ENCODE peak calls at places on chromosomes 6 and 20, in eight cellular contexts. R is psoas muscle; M is CD4-positive, CD25-positive, alpha-beta regulatory T cell; T is ascending aorta; V is aorta; N is BE2C; G is PC-3; I is CD8-positive, alpha-beta memory T cell. H is an unnamed sample. For H3K27me3, H3K36me3 and H3K9me3, the result is how much of the 10 kb centered on the place peaks cover.

GRCh38 chr6:105359419-105360366 is 43.2 kb downstream of the PREP start:
- DNase-seq in R (no peak), M (no peak), T (no peak), V (no peak), N (no peak), G (peak), I (no peak), H (no peak)

GRCh38 chr20:59159091-59159821 is 4.4 kb upstream of the ZNF831 start:
- DNase-seq in R (no peak), M (peak), T (no peak), V (no peak), N (no peak), G (peak), I (peak), H (peak)

GRCh38 chr6:141598487-141598886 is 534.2 kb upstream of the GJE1 start:
- DNase-seq in R (no peak), M (no peak), T (no peak), V (no peak), N (no peak), G (peak), I (no peak), H (no peak)

GRCh38 chr20:51715028-51715872 is 52.9 kb downstream of the ATP9A start:
- DNase-seq in R (no peak), M (no peak), T (no peak), V (no peak), N (no peak), G (no peak), I (no peak), H (no peak)

GRCh38 chr20:48697845-48698491 is 129.8 kb downstream of the PREX1 start:
- DNase-seq in R (peak), M (no peak), T (peak), V (peak), N (peak), G (peak), I (no peak), H (no peak)

GRCh38 chr6:118344014-118344670 is 204.0 kb upstream of the PLN start:
- DNase-seq in R (no peak), M (no peak), T (no peak), V (no peak), N (no peak), G (no peak), I (no peak), H (no peak)

GRCh38 chr6:107418118-107418517 is 41.2 kb downstream of the PDSS2 start:
- DNase-seq in R (no peak), M (no peak), T (no peak), V (no peak), N (no peak), G (peak), I (no peak), H (no peak)

GRCh38 chr6:1535295-1535694 is 74.4 kb upstream of the FOXC1 start:
- DNase-seq in R (no peak), M (no peak), T (no peak), V (no peak), N (no peak), G (peak), I (no peak), H (peak)

GRCh38 chr6:78500299-78501089 is 366.9 kb upstream of the IRAK1BP1 start:
- DNase-seq in R (no peak), M (no peak), T (no peak), V (no peak), N (no peak), G (no peak), I (no peak), H (no peak)

GRCh38 chr6:36643967-36644366 is 34.5 kb upstream of the CDKN1A start:
- DNase-seq in R (no peak), M (no peak), T (no peak), V (no peak), N (no peak), G (no peak), I (no peak), H (no peak)

GRCh38 chr20:38878798-38879197 is 47.4 kb upstream of the FAM83D start:
- DNase-seq in R (no peak), M (no peak), T (no peak), V (no peak), N (no peak), G (peak), I (no peak), H (no peak)

GRCh38 chr6:99011151-99011550 is 63.4 kb upstream of the FBXL4 start:
- DNase-seq in R (no peak), M (no peak), T (no peak), V (no peak), N (no peak), G (no peak), I (no peak), H (no peak)

GRCh38 chr20:37575884-37576283 is 48.2 kb upstream of the BLCAP start:
- DNase-seq in R (no peak), M (no peak), T (peak), V (no peak), N (no peak), G (no peak), I (no peak), H (no peak)

GRCh38 chr6:139433647-139434419 is 59.4 kb upstream of the CITED2 start:
- DNase-seq in R (no peak), M (no peak), T (no peak), V (no peak), N (peak), G (peak), I (no peak), H (no peak)

GRCh38 chr6:16959789-16960188 is 142.1 kb upstream of the STMND1 start:
- DNase-seq in R (no peak), M (no peak), T (no peak), V (no peak), N (no peak), G (no peak), I (no peak), H (no peak)

GRCh38 chr6:9456241-9456658 is 958.6 kb downstream of the TFAP2A start:
- DNase-seq in R (no peak), M (no peak), T (no peak), V (no peak), N (no peak), G (no peak), I (no peak), H (no peak)

GRCh38 chr6:117263353-117263927 is 1.9 kb upstream of the VGLL2 start:
- DNase-seq in R (no peak), M (no peak), T (no peak), V (no peak), N (no peak), G (no peak), I (no peak), H (no peak)

GRCh38 chr6:137625808-137626207 is 131.6 kb upstream of the OLIG3 start:
- DNase-seq in R (no peak), M (no peak), T (no peak), V (no peak), N (no peak), G (no peak), I (no peak), H (no peak)

GRCh38 chr20:61140576-61140975 is 111.5 kb upstream of the CDH4 start:
- DNase-seq in R (no peak), M (no peak), T (no peak), V (no peak), N (no peak), G (no peak), I (no peak), H (no peak)
- H3K27me3 ChIP-seq in R (under half), M (under half), T (under half), V (under half), N (under half), G (under half), I (under half), H (under half)

GRCh38 chr20:57941572-57942381 is 232.0 kb upstream of the PMEPA1 start:
- DNase-seq in R (no peak), M (no peak), T (no peak), V (no peak), N (peak), G (peak), I (no peak), H (no peak)
- H3K36me3 ChIP-seq in R (under half), M (under half), T (under half), V (under half), N (under half), G (under half), I (under half), H (under half)

DNA sequence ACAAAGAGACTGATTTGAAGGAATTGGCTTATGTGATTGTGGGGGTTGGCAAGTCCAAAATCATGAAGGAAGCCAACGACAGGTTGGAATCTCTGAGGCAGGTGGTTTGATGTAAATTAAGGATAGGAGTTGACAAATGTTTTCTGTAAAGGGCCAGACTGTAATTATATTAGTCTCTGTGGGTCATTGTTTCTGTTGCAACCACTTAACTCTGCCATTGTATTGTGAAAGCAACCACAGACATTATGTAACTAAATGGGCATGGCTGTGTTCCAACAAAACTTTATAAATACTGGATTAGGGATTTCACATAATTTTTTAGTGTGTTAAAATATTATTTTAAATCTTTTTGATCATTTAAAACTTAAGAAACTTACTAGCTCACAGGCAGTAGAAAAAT is 199.2 kb upstream of the MYLIP start:
- DNase-seq in R (no peak), M (no peak), T (no peak), V (no peak), N (no peak), G (no peak), I (no peak), H (no peak)
- H3K9me3 ChIP-seq in R (under half), M (under half), T (under half), V (under half), N (under half), G (under half), I (under half), H (under half)

DNA sequence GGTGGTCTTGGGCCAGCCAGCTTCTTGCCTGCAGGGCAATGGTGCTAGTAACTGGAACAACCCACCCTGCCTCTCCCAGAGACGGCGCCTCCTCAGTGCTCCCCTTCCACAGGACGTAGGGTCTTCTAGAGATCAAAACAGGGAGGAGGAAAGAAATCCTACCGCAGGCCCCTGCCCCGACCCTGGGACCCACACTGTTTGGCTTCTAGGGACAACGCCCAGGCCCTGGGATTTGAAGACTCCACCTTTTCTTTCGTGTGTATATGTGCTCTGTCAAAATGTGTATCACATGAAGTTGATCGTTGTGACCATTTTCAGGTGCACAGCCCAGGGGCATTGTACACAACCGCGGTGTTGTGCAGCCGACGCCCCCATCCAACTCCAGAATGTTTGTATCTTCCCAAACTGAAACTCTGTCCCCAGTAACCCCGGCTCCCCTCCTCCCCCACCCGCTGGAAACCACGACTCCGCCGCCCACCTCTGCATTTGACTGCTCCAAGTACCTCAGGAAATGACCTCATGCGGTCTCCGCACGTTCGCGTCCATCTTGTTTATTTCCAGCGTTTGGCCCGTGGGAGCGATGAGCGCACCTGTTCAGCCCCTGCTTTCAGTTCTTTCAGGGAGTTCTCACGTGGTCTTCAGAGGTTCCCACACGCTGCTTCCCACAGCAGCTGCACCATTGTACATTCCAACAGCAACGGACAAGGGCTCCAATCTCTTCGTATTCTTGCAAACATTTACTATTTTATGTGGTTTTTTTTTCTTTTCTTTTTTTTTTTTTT is 3.4 kb upstream of the BHLHE23 start:
- DNase-seq in R (no peak), M (peak), T (no peak), V (no peak), N (no peak), G (no peak), I (peak), H (no peak)
- H3K27me3 ChIP-seq in R (under half), M (under half), T (under half), V (under half), N (half or more), G (half or more), I (under half), H (under half)

GRCh38 chr6:13474360-13474759 is 13.0 kb downstream of the GFOD1 start:
- DNase-seq in R (no peak), M (no peak), T (no peak), V (no peak), N (no peak), G (peak), I (no peak), H (no peak)

GRCh38 chr6:13479206-13479797 is 8.1 kb downstream of the GFOD1 start:
- DNase-seq in R (no peak), M (no peak), T (no peak), V (no peak), N (no peak), G (no peak), I (no peak), H (no peak)

GRCh38 chr6:13479971-13480434 is 7.4 kb downstream of the GFOD1 start:
- DNase-seq in R (no peak), M (no peak), T (no peak), V (no peak), N (no peak), G (no peak), I (no peak), H (no peak)

GRCh38 chr6:13480631-13481501 is 6.5 kb downstream of the GFOD1 start:
- DNase-seq in R (no peak), M (no peak), T (no peak), V (no peak), N (no peak), G (peak), I (no peak), H (no peak)

GRCh38 chr6:13478525-13478962 is 8.9 kb downstream of the GFOD1 start:
- DNase-seq in R (no peak), M (no peak), T (peak), V (no peak), N (no peak), G (no peak), I (no peak), H (no peak)
- H3K36me3 ChIP-seq in R (under half), M (under half), T (under half), V (under half), N (under half), G (under half), I (under half), H (under half)

DNA sequence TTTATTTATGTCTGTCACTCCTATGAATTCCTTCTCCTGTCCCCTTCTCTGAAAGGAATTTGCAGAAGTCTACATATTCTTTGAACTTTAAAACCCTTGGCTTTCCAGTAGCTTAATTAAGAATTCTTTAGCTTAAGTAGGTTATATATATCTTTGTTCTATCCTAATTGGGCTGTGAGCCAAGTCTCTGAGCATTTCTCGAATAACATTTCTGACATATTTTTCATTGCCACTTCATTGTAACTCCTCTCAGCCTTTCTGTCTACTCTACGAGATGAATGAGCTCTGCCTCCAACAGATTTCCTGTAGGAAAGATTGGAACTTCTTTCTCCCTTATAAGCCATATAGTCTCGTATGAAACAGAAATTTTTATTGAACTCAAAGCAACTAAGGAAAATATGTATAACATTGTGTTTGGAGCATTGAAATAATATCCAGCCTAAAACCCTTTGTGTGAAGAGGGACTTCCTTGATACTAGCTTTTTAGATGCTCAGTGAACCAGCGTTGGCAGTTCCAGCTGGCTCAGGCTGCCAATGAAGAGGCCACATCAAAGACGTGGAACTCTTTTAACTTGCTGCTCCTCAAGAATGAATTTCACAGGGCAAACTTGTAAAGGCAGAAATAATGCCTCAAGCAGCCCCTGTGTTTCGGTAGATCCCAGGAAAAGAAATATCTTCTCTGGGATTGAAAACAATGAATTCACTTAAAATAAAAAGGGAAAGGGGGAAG is 87.7 kb upstream of the NOX3 start:
- DNase-seq in R (no peak), M (no peak), T (no peak), V (no peak), N (no peak), G (no peak), I (no peak), H (no peak)
- H3K9me3 ChIP-seq in R (under half), M (under half), T (under half), V (under half), N (under half), G (under half), I (under half), H (under half)

GRCh38 chr6:133241088-133241900 is at the start of gene EYA4:
- DNase-seq in R (peak), M (no peak), T (no peak), V (no peak), N (peak), G (peak), I (no peak), H (no peak)
- H3K27me3 ChIP-seq in R (under half), M (under half), T (under half), V (under half), N (under half), G (under half), I (under half), H (under half)

DNA sequence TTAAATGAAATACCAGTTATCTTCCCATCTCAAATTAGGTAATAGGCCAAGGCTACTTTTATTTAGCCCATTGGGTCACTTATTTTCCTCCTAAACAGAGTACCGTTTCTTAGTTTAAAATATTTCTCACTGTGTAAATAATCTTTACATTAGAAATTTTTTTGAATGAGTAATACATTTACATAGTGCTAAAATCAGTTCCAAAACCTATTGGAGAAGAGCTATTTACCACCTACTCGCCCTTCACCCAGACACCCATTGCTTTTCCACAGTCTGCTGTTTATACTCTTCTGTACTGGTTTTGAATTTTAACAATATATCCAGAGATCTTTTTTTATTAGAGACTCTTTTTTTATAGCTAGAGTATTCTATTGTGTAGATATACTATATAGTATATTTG is 36.9 kb downstream of the MCM8 start:
- DNase-seq in R (no peak), M (no peak), T (no peak), V (no peak), N (no peak), G (peak), I (no peak), H (no peak)
- H3K36me3 ChIP-seq in R (half or more), M (under half), T (under half), V (under half), N (half or more), G (under half), I (under half), H (under half)

DNA sequence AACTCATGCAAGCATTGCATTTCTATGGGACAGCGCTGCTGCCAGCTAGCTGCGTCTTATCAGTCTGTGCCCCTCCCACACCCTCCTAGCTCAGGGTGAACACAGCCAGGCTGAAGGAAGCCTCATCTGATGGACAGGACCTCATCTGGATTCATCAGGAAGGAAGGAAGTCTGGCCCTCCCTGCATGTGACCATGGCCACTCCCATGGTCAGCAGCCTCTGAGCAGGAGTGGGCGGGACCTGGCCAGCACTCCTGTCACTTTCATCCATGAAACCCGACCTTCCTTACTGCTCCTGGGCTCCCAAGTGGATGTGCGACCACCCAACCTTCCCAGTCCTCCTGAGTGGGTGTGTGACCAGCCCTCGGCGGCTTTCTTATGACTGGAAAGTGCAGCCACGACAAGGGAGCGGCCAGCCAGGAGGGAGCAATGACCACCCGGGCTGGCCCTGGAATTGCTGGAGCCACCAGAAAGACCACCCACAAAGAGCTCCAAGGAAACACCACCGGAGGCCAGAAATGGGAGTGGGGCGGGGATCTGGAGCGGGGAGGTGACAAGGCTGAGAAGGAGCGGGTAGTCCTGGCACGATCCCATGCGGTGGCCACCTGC is 241.1 kb downstream of the TTLL2 start:
- DNase-seq in R (no peak), M (no peak), T (no peak), V (no peak), N (no peak), G (no peak), I (no peak), H (no peak)
- H3K9me3 ChIP-seq in R (under half), M (under half), T (under half), V (under half), N (under half), G (under half), I (under half), H (under half)

H was measured in CD4-positive, alpha-beta memory T cell.